ENCODE peak calls at places on chromosomes 1 and 21, in ten cellular contexts. One of them, this sample, is unnamed.

GRCh38 chr1:33606272-33606671 is 133.8 kb downstream of the ZSCAN20 start:
- DNase-seq in body of pancreas: no peak
- DNase-seq in GM23338: no peak
- DNase-seq in CD4-positive, alpha-beta T cell: no peak
- DNase-seq in neural progenitor cell: no peak
- DNase-seq in DND-41: no peak
- DNase-seq in heart right ventricle: peak
- DNase-seq in progenitor cell of endocrine pancreas: no peak
- DNase-seq in IMR-90: no peak
- DNase-seq in HFFc6: no peak
- DNase-seq in this sample: no peak

GRCh38 chr1:115828101-115829022 is 12.6 kb downstream of the NHLH2 start:
- DNase-seq in HFFc6: no peak
- DNase-seq in DND-41: no peak
- DNase-seq in IMR-90: peak
- DNase-seq in GM23338: peak
- DNase-seq in neural progenitor cell: peak
- DNase-seq in progenitor cell of endocrine pancreas: peak
- DNase-seq in CD4-positive, alpha-beta T cell: no peak
- DNase-seq in body of pancreas: peak
- DNase-seq in heart right ventricle: no peak
- DNase-seq in this sample: peak

GRCh38 chr1:230186874-230187273 is 119.8 kb downstream of the GALNT2 start:
- DNase-seq in progenitor cell of endocrine pancreas: no peak
- DNase-seq in IMR-90: no peak
- DNase-seq in body of pancreas: peak
- DNase-seq in neural progenitor cell: no peak
- DNase-seq in heart right ventricle: no peak
- DNase-seq in CD4-positive, alpha-beta T cell: no peak
- DNase-seq in GM23338: no peak
- DNase-seq in HFFc6: no peak
- DNase-seq in DND-41: peak
- DNase-seq in this sample: no peak

GRCh38 chr1:180892272-180892671 is 20.4 kb upstream of the KIAA1614 start:
- DNase-seq in GM23338: no peak
- DNase-seq in heart right ventricle: no peak
- DNase-seq in DND-41: no peak
- DNase-seq in CD4-positive, alpha-beta T cell: no peak
- DNase-seq in body of pancreas: no peak
- DNase-seq in HFFc6: no peak
- DNase-seq in neural progenitor cell: no peak
- DNase-seq in progenitor cell of endocrine pancreas: no peak
- DNase-seq in IMR-90: no peak
- DNase-seq in this sample: no peak

GRCh38 chr1:86499987-86500593 is 31.4 kb downstream of the CLCA1 start:
- DNase-seq in heart right ventricle: no peak
- DNase-seq in GM23338: peak
- DNase-seq in progenitor cell of endocrine pancreas: no peak
- DNase-seq in DND-41: no peak
- DNase-seq in neural progenitor cell: peak
- DNase-seq in body of pancreas: no peak
- DNase-seq in HFFc6: peak
- DNase-seq in IMR-90: peak
- DNase-seq in CD4-positive, alpha-beta T cell: no peak
- DNase-seq in this sample: peak

GRCh38 chr1:23995431-23995837 is 15.3 kb upstream of the SRSF10 start:
- DNase-seq in CD4-positive, alpha-beta T cell: no peak
- DNase-seq in neural progenitor cell: no peak
- DNase-seq in progenitor cell of endocrine pancreas: no peak
- DNase-seq in GM23338: no peak
- DNase-seq in body of pancreas: no peak
- DNase-seq in IMR-90: peak
- DNase-seq in HFFc6: no peak
- DNase-seq in DND-41: no peak
- DNase-seq in heart right ventricle: no peak
- DNase-seq in this sample: no peak

GRCh38 chr1:40746344-40747090 is 37.1 kb upstream of the KCNQ4 start:
- DNase-seq in CD4-positive, alpha-beta T cell: no peak
- DNase-seq in progenitor cell of endocrine pancreas: no peak
- DNase-seq in heart right ventricle: no peak
- DNase-seq in DND-41: no peak
- DNase-seq in neural progenitor cell: no peak
- DNase-seq in IMR-90: no peak
- DNase-seq in GM23338: no peak
- DNase-seq in body of pancreas: no peak
- DNase-seq in HFFc6: no peak
- DNase-seq in this sample: no peak

GRCh38 chr1:34597877-34598514 is 156.9 kb upstream of the GJB5 start:
- DNase-seq in GM23338: peak
- DNase-seq in body of pancreas: peak
- DNase-seq in neural progenitor cell: peak
- DNase-seq in heart right ventricle: peak
- DNase-seq in DND-41: peak
- DNase-seq in HFFc6: peak
- DNase-seq in progenitor cell of endocrine pancreas: peak
- DNase-seq in CD4-positive, alpha-beta T cell: peak
- DNase-seq in IMR-90: peak
- DNase-seq in this sample: peak

GRCh38 chr1:203999618-204000017 is 73.3 kb upstream of the SOX13 start:
- DNase-seq in neural progenitor cell: no peak
- DNase-seq in heart right ventricle: no peak
- DNase-seq in body of pancreas: no peak
- DNase-seq in CD4-positive, alpha-beta T cell: no peak
- DNase-seq in progenitor cell of endocrine pancreas: no peak
- DNase-seq in DND-41: no peak
- DNase-seq in HFFc6: no peak
- DNase-seq in GM23338: no peak
- DNase-seq in IMR-90: peak
- DNase-seq in this sample: no peak

GRCh38 chr21:36589352-36589971 is 109.5 kb upstream of the SIM2 start:
- DNase-seq in HFFc6: peak
- DNase-seq in neural progenitor cell: peak
- DNase-seq in CD4-positive, alpha-beta T cell: no peak
- DNase-seq in DND-41: peak
- DNase-seq in heart right ventricle: peak
- DNase-seq in progenitor cell of endocrine pancreas: no peak
- DNase-seq in body of pancreas: peak
- DNase-seq in GM23338: peak
- DNase-seq in IMR-90: peak
- DNase-seq in this sample: peak

GRCh38 chr21:36583591-36583990 is 103.7 kb upstream of the CLDN14 start:
- DNase-seq in heart right ventricle: no peak
- DNase-seq in progenitor cell of endocrine pancreas: no peak
- DNase-seq in neural progenitor cell: no peak
- DNase-seq in IMR-90: no peak
- DNase-seq in HFFc6: no peak
- DNase-seq in body of pancreas: no peak
- DNase-seq in CD4-positive, alpha-beta T cell: no peak
- DNase-seq in GM23338: no peak
- DNase-seq in DND-41: no peak
- DNase-seq in this sample: no peak

GRCh38 chr21:36587388-36587787 is 107.5 kb upstream of the CLDN14 start:
- DNase-seq in neural progenitor cell: no peak
- DNase-seq in DND-41: no peak
- DNase-seq in heart right ventricle: no peak
- DNase-seq in GM23338: no peak
- DNase-seq in CD4-positive, alpha-beta T cell: no peak
- DNase-seq in progenitor cell of endocrine pancreas: no peak
- DNase-seq in body of pancreas: no peak
- DNase-seq in HFFc6: no peak
- DNase-seq in IMR-90: peak
- DNase-seq in this sample: no peak

GRCh38 chr21:36579898-36580297 is 100.0 kb upstream of the CLDN14 start:
- DNase-seq in heart right ventricle: no peak
- DNase-seq in body of pancreas: no peak
- DNase-seq in DND-41: no peak
- DNase-seq in GM23338: no peak
- DNase-seq in progenitor cell of endocrine pancreas: no peak
- DNase-seq in CD4-positive, alpha-beta T cell: no peak
- DNase-seq in IMR-90: no peak
- DNase-seq in neural progenitor cell: no peak
- DNase-seq in HFFc6: no peak
- DNase-seq in this sample: no peak

GRCh38 chr21:36584980-36585940 is 105.3 kb upstream of the CLDN14 start:
- DNase-seq in body of pancreas: no peak
- DNase-seq in neural progenitor cell: no peak
- DNase-seq in heart right ventricle: no peak
- DNase-seq in progenitor cell of endocrine pancreas: no peak
- DNase-seq in CD4-positive, alpha-beta T cell: peak
- DNase-seq in IMR-90: no peak
- DNase-seq in DND-41: peak
- DNase-seq in HFFc6: no peak
- DNase-seq in GM23338: peak
- DNase-seq in this sample: peak
- TF ChIP-seq CTCF in body of pancreas: no peak
- TF ChIP-seq CTCF in neural progenitor cell: no peak
- TF ChIP-seq CTCF in heart right ventricle: no peak
- TF ChIP-seq CTCF in progenitor cell of endocrine pancreas: peak
- TF ChIP-seq CTCF in CD4-positive, alpha-beta T cell: peak
- TF ChIP-seq CTCF in IMR-90: no peak
- TF ChIP-seq CTCF in DND-41: peak
- TF ChIP-seq CTCF in HFFc6: peak
- TF ChIP-seq CTCF in GM23338: peak
- TF ChIP-seq CTCF in this sample: peak

DNA sequence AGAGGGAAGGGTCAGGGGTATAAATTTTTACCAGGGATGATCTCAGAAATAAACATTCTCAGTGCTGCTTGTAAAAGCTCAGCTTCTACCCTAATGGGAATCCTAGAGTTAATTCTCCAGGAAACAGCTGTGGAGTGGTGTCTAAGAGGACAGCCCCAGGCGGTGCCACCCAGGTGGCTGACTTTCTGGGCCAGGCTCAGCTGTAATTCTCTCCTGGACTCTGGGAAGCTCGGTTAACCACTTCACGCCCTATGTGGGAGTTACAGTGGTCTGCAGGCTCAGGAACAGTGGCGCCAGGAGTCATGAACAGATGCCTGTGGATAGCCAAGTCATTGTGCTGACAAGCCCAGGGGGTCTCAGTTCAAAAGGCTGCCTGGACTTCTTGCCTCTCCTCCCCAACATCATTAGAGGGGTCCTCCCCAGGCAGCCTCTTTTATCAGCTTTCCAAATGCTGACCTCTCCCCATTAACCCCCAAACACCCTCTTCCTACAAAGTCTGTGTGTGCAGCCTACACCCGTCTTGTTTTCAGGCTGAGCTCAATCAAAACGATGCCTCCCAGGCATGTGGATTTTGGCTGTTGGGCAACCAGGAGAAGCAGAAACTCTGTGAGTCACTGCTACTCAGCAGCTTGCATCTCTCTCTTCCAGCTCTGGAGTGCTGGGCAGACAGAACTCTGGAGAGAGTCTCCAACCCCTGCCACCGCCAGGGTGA is 1.2 kb downstream of the HHIPL2 start:
- DNase-seq in neural progenitor cell: peak
- DNase-seq in GM23338: no peak
- DNase-seq in DND-41: no peak
- DNase-seq in heart right ventricle: no peak
- DNase-seq in body of pancreas: no peak
- DNase-seq in CD4-positive, alpha-beta T cell: no peak
- DNase-seq in IMR-90: peak
- DNase-seq in progenitor cell of endocrine pancreas: no peak
- DNase-seq in HFFc6: peak
- DNase-seq in this sample: peak
- TF ChIP-seq CTCF in neural progenitor cell: no peak
- TF ChIP-seq CTCF in GM23338: no peak
- TF ChIP-seq CTCF in DND-41: no peak
- TF ChIP-seq CTCF in heart right ventricle: no peak
- TF ChIP-seq CTCF in body of pancreas: no peak
- TF ChIP-seq CTCF in CD4-positive, alpha-beta T cell: no peak
- TF ChIP-seq CTCF in IMR-90: no peak
- TF ChIP-seq CTCF in progenitor cell of endocrine pancreas: no peak
- TF ChIP-seq CTCF in HFFc6: no peak
- TF ChIP-seq CTCF in this sample: no peak

GRCh38 chr1:151060241-151061011 is at the start of gene MLLT11:
- DNase-seq in body of pancreas: peak
- DNase-seq in neural progenitor cell: peak
- DNase-seq in progenitor cell of endocrine pancreas: no peak
- DNase-seq in DND-41: peak
- DNase-seq in CD4-positive, alpha-beta T cell: no peak
- DNase-seq in IMR-90: peak
- DNase-seq in HFFc6: peak
- DNase-seq in heart right ventricle: peak
- DNase-seq in GM23338: peak
- DNase-seq in this sample: peak
- TF ChIP-seq CTCF in body of pancreas: no peak
- TF ChIP-seq CTCF in neural progenitor cell: peak
- TF ChIP-seq CTCF in progenitor cell of endocrine pancreas: no peak
- TF ChIP-seq CTCF in DND-41: peak
- TF ChIP-seq CTCF in CD4-positive, alpha-beta T cell: no peak
- TF ChIP-seq CTCF in IMR-90: no peak
- TF ChIP-seq CTCF in HFFc6: peak
- TF ChIP-seq CTCF in heart right ventricle: no peak
- TF ChIP-seq CTCF in GM23338: peak
- TF ChIP-seq CTCF in this sample: peak

GRCh38 chr1:152462636-152463035 is 48.0 kb upstream of the LCE5A start:
- DNase-seq in DND-41: no peak
- DNase-seq in body of pancreas: no peak
- DNase-seq in HFFc6: no peak
- DNase-seq in neural progenitor cell: no peak
- DNase-seq in IMR-90: no peak
- DNase-seq in GM23338: no peak
- DNase-seq in CD4-positive, alpha-beta T cell: no peak
- DNase-seq in heart right ventricle: no peak
- DNase-seq in progenitor cell of endocrine pancreas: no peak
- DNase-seq in this sample: no peak

GRCh38 chr1:152458384-152459185 is 44.5 kb upstream of the CRNN start:
- DNase-seq in neural progenitor cell: peak
- DNase-seq in heart right ventricle: peak
- DNase-seq in CD4-positive, alpha-beta T cell: peak
- DNase-seq in progenitor cell of endocrine pancreas: peak
- DNase-seq in HFFc6: peak
- DNase-seq in IMR-90: peak
- DNase-seq in GM23338: peak
- DNase-seq in DND-41: peak
- DNase-seq in body of pancreas: peak
- DNase-seq in this sample: peak

GRCh38 chr1:152459596-152460528 is 45.8 kb upstream of the CRNN start:
- DNase-seq in neural progenitor cell: peak
- DNase-seq in DND-41: peak
- DNase-seq in IMR-90: peak
- DNase-seq in progenitor cell of endocrine pancreas: no peak
- DNase-seq in body of pancreas: peak
- DNase-seq in GM23338: peak
- DNase-seq in HFFc6: peak
- DNase-seq in CD4-positive, alpha-beta T cell: peak
- DNase-seq in heart right ventricle: peak
- DNase-seq in this sample: peak

GRCh38 chr1:152460529-152460899 is 46.5 kb upstream of the CRNN start:
- DNase-seq in IMR-90: no peak
- DNase-seq in progenitor cell of endocrine pancreas: no peak
- DNase-seq in HFFc6: no peak
- DNase-seq in body of pancreas: no peak
- DNase-seq in neural progenitor cell: no peak
- DNase-seq in GM23338: no peak
- DNase-seq in DND-41: no peak
- DNase-seq in heart right ventricle: no peak
- DNase-seq in CD4-positive, alpha-beta T cell: no peak
- DNase-seq in this sample: no peak

DNA sequence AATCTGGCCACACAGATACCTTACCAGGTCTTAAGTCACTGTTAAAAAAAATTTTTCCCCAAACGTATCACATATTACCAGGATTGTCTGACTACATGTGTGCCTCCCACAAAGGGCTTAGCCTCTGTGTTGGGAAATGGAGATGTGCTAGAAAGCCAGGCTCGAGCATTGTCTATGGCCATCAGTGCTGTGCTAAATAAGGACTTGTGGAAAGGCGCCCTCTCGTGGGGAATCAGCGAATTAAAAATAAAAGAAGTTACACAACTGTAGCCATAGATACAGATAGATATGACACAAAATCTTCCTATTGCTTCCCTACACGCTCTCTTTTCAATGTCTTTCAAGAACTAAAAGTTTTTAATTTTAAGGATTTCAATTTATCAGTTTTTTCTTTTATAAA is 47.5 kb upstream of the CRNN start:
- DNase-seq in CD4-positive, alpha-beta T cell: peak
- DNase-seq in GM23338: peak
- DNase-seq in DND-41: peak
- DNase-seq in progenitor cell of endocrine pancreas: no peak
- DNase-seq in body of pancreas: peak
- DNase-seq in heart right ventricle: peak
- DNase-seq in HFFc6: peak
- DNase-seq in IMR-90: peak
- DNase-seq in neural progenitor cell: peak
- DNase-seq in this sample: peak
- TF ChIP-seq CTCF in CD4-positive, alpha-beta T cell: peak
- TF ChIP-seq CTCF in GM23338: peak
- TF ChIP-seq CTCF in DND-41: peak
- TF ChIP-seq CTCF in progenitor cell of endocrine pancreas: no peak
- TF ChIP-seq CTCF in body of pancreas: peak
- TF ChIP-seq CTCF in heart right ventricle: peak
- TF ChIP-seq CTCF in HFFc6: peak
- TF ChIP-seq CTCF in IMR-90: peak
- TF ChIP-seq CTCF in neural progenitor cell: peak
- TF ChIP-seq CTCF in this sample: peak